ENCODE peak calls at places on chromosomes 7 and 10, in four cellular contexts. One of them, this sample, is unnamed.

GRCh38 chr7:141838581-141838980 is 2.7 kb downstream of the PRSS37 start:
- DNase-seq in HCT116: no peak
- DNase-seq in H1: no peak
- DNase-seq in mesendoderm: peak
- DNase-seq in this sample: no peak

GRCh38 chr10:98236866-98237265 is 31.1 kb downstream of the LOXL4 start:
- DNase-seq in HCT116: no peak
- DNase-seq in H1: no peak
- DNase-seq in mesendoderm: no peak
- DNase-seq in this sample: no peak

GRCh38 chr7:13151982-13152381 is 464.5 kb downstream of the ARL4A start:
- DNase-seq in HCT116: no peak
- DNase-seq in H1: no peak
- DNase-seq in mesendoderm: no peak
- DNase-seq in this sample: no peak

GRCh38 chr10:49612513-49613159 is 1.2 kb upstream of the CHAT start:
- DNase-seq in HCT116: no peak
- DNase-seq in H1: no peak
- DNase-seq in mesendoderm: peak
- DNase-seq in this sample: no peak

GRCh38 chr7:29075621-29076020 is 70.7 kb downstream of the CPVL start:
- DNase-seq in HCT116: no peak
- DNase-seq in H1: no peak
- DNase-seq in mesendoderm: no peak
- DNase-seq in this sample: no peak

GRCh38 chr7:30354791-30355190 is 70.4 kb downstream of the ZNRF2 start:
- DNase-seq in HCT116: no peak
- DNase-seq in H1: no peak
- DNase-seq in mesendoderm: no peak
- DNase-seq in this sample: no peak

GRCh38 chr7:106329971-106330733 is 45.4 kb upstream of the NAMPT start:
- DNase-seq in HCT116: no peak
- DNase-seq in H1: no peak
- DNase-seq in mesendoderm: no peak
- DNase-seq in this sample: no peak

GRCh38 chr10:3106908-3107425 is 39.6 kb downstream of the PFKP start:
- DNase-seq in HCT116: no peak
- DNase-seq in H1: no peak
- DNase-seq in mesendoderm: no peak
- DNase-seq in this sample: no peak

GRCh38 chr10:22824984-22825383 is 102.9 kb upstream of the ARMC3 start:
- DNase-seq in HCT116: peak
- DNase-seq in H1: no peak
- DNase-seq in mesendoderm: no peak
- DNase-seq in this sample: no peak
- H3K9ac ChIP-seq in HCT116: peak
- H3K9ac ChIP-seq in H1: no peak
- H3K9ac ChIP-seq in mesendoderm: no peak
- H3K9ac ChIP-seq in this sample: no peak

GRCh38 chr7:1028044-1028770 is 16.1 kb upstream of the GPR146 start:
- DNase-seq in HCT116: peak
- DNase-seq in H1: peak
- DNase-seq in mesendoderm: peak
- DNase-seq in this sample: peak

GRCh38 chr7:1024876-1025746 is 19.2 kb upstream of the GPR146 start:
- DNase-seq in HCT116: no peak
- DNase-seq in H1: no peak
- DNase-seq in mesendoderm: no peak
- DNase-seq in this sample: no peak

GRCh38 chr7:1027285-1028043 is 16.9 kb upstream of the GPR146 start:
- DNase-seq in HCT116: no peak
- DNase-seq in H1: no peak
- DNase-seq in mesendoderm: peak
- DNase-seq in this sample: no peak

GRCh38 chr7:1025747-1026581 is 18.4 kb upstream of the GPR146 start:
- DNase-seq in HCT116: no peak
- DNase-seq in H1: no peak
- DNase-seq in mesendoderm: no peak
- DNase-seq in this sample: no peak

GRCh38 chr7:1026721-1027151 is 17.6 kb upstream of the GPR146 start:
- DNase-seq in HCT116: no peak
- DNase-seq in H1: no peak
- DNase-seq in mesendoderm: no peak
- DNase-seq in this sample: no peak
- H3K9ac ChIP-seq in HCT116: peak
- H3K9ac ChIP-seq in H1: no peak
- H3K9ac ChIP-seq in mesendoderm: no peak
- H3K9ac ChIP-seq in this sample: no peak

DNA sequence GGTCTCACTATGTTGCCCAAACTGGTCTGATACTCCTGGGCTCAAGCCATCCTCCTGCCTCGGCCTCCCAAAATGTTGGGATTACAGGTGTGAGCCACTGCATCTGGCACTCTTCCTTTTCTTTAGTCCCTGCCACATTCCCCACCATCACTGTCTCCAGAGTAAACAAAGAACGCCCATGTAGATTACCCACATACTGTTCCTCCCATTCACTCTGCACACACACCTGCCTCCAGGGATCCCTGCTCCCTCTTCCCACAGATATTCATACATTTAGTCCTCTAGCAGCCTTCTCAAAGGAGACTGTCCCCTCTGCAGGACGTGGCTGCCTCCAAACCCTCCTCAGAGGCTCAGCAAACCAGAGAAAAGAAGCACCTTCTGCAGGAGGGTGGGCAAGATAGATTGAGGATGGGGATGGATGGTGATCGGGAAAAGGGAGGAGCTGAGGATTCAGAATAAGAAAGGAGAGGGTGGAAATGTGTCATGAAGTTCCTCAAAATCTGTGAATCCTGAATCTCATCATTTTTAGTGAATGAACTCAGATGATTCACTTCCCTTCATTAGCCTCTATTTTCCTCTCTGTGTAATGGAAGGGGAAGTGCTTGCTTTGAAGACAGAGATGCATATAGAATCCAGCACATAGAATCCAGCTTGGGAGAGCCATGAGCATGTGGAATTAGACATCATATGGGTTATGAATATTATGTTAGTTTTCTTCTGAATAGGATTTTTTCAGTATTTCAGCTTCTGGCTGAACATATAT is 5.5 kb upstream of the PLAU start:
- DNase-seq in HCT116: no peak
- DNase-seq in H1: no peak
- DNase-seq in mesendoderm: no peak
- DNase-seq in this sample: no peak
- H3K9ac ChIP-seq in HCT116: peak
- H3K9ac ChIP-seq in H1: no peak
- H3K9ac ChIP-seq in mesendoderm: no peak
- H3K9ac ChIP-seq in this sample: no peak

GRCh38 chr10:31578181-31578852 is 259.3 kb downstream of the ZEB1 start:
- DNase-seq in HCT116: no peak
- DNase-seq in H1: no peak
- DNase-seq in mesendoderm: no peak
- DNase-seq in this sample: no peak
- H3K9ac ChIP-seq in HCT116: no peak
- H3K9ac ChIP-seq in H1: no peak
- H3K9ac ChIP-seq in mesendoderm: no peak
- H3K9ac ChIP-seq in this sample: no peak

GRCh38 chr7:155809332-155809946 is 2.8 kb downstream of the SHH start:
- DNase-seq in HCT116: no peak
- DNase-seq in H1: no peak
- DNase-seq in mesendoderm: peak
- DNase-seq in this sample: no peak
- H3K9ac ChIP-seq in HCT116: no peak
- H3K9ac ChIP-seq in H1: no peak
- H3K9ac ChIP-seq in mesendoderm: no peak
- H3K9ac ChIP-seq in this sample: no peak

DNA sequence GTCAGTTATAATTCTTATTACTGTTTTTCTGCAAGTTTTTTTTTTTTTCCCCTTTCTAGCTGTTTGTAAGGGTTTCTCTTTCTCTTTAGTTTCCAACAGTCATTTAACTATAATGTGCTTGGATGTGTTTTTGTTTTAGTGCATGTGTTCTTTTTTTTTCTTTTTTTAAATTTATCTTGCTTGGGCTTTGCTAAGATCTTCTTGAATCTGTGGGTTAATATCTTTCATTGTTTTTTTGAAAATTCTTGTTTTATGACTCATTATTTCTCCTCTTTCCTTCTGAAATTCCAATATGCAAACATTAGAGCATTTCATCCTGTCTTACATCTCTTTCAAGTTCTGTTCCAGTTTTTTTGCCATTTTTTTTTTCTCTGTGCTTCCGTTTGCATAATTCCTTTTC is 5.7 kb upstream of the HK1 start:
- DNase-seq in HCT116: no peak
- DNase-seq in H1: no peak
- DNase-seq in mesendoderm: no peak
- DNase-seq in this sample: no peak
- H3K9ac ChIP-seq in HCT116: no peak
- H3K9ac ChIP-seq in H1: no peak
- H3K9ac ChIP-seq in mesendoderm: no peak
- H3K9ac ChIP-seq in this sample: no peak